ENCODE peak calls at places on chromosome 20, in seven cellular contexts. J, Z, S, G, P, Y and V are unnamed samples.

GRCh38 chr20:57037689-57038088 is 228.8 kb downstream of the BMP7 start:
- DNase-seq in Y (no peak), P (no peak), Z (no peak), G (no peak), S (no peak), J (no peak), V (no peak)

GRCh38 chr20:35607003-35607735 is 8.5 kb upstream of the SPAG4 start:
- DNase-seq in S (no peak), Y (no peak), J (no peak), Z (peak; percentile 76), G (no peak), P (no peak), V (no peak)

GRCh38 chr20:38168791-38169589 is 3.9 kb upstream of the TGM2 start:
- DNase-seq in Y (no peak), P (no peak), J (no peak), Z (peak; percentile 78), G (no peak), S (peak; percentile 68), V (no peak)

GRCh38 chr20:51631011-51631950 is 88.8 kb upstream of the NFATC2 start:
- DNase-seq in S (peak; percentile 85), P (peak; percentile 99), J (peak; percentile 73), G (peak; percentile 99), Z (no peak), Y (peak; percentile 59), V (no peak)

GRCh38 chr20:50191566-50192363 is 1.1 kb downstream of the CEBPB start:
- DNase-seq in S (no peak), P (peak; percentile 28), Z (peak; percentile 78), Y (peak; percentile 77), J (peak; percentile 53), G (no peak), V (no peak)

GRCh38 chr20:52004720-52005119 is 186.9 kb downstream of the ZFP64 start:
- DNase-seq in J (no peak), Y (no peak), Z (no peak), G (peak; percentile 87), P (peak; percentile 72), S (no peak), V (no peak)

GRCh38 chr20:49549806-49550551 is 18.0 kb downstream of the PTGIS start:
- DNase-seq in G (no peak), Y (no peak), P (no peak), S (no peak), Z (no peak), J (no peak), V (no peak)

GRCh38 chr20:25320035-25320800 is 70.4 kb downstream of the ABHD12 start:
- DNase-seq in P (no peak), Y (no peak), G (no peak), J (no peak), S (peak; percentile 35), Z (no peak), V (no peak)

GRCh38 chr20:38083338-38084048 is 49.9 kb downstream of the RPRD1B start:
- DNase-seq in J (no peak), S (no peak), G (peak; percentile 51), Y (no peak), P (peak; percentile 54), Z (no peak), V (no peak)

GRCh38 chr20:57902478-57902877 is 192.7 kb upstream of the PMEPA1 start:
- DNase-seq in Z (no peak), G (no peak), Y (no peak), P (peak; percentile 16), S (no peak), J (no peak), V (no peak)

GRCh38 chr20:52242237-52243230 is 51.0 kb upstream of the ZFP64 start:
- DNase-seq in Z (no peak), G (peak; percentile 52), Y (peak; percentile 56), P (peak; percentile 11), S (no peak), J (no peak), V (no peak)

GRCh38 chr20:48143435-48144081 is 358.3 kb upstream of the SULF2 start:
- DNase-seq in P (no peak), G (no peak), Z (no peak), S (no peak), Y (no peak), J (no peak), V (no peak)

GRCh38 chr20:25283221-25283951 is 35.5 kb downstream of the PYGB start:
- DNase-seq in J (peak; percentile 5), P (no peak), Z (peak; percentile 44), Y (no peak), S (peak; percentile 53), G (no peak), V (no peak)

GRCh38 chr20:16898433-16898832 is 150.3 kb downstream of the OTOR start:
- DNase-seq in P (peak; percentile 17), S (no peak), G (no peak), Z (no peak), J (no peak), Y (no peak), V (no peak)

GRCh38 chr20:56630086-56630493 is 984 bp downstream of the TFAP2C start:
- DNase-seq in Z (peak; percentile 88), J (no peak), P (no peak), S (no peak), G (no peak), Y (peak; percentile 85), V (peak; percentile 90)

GRCh38 chr20:37240337-37241055 is 21.1 kb downstream of the GHRH start:
- DNase-seq in S (no peak), G (no peak), Z (no peak), P (no peak), J (no peak), Y (no peak), V (no peak)

GRCh38 chr20:57618091-57618765 is 2.0 kb downstream of the ZBP1 start:
- DNase-seq in P (no peak), S (peak; percentile 54), G (no peak), Z (peak; percentile 39), J (no peak), Y (peak; percentile 39), V (no peak)

GRCh38 chr20:37380864-37381579 is 35.1 kb downstream of the SRC start:
- DNase-seq in P (no peak), J (peak; percentile 8), S (no peak), Y (no peak), G (no peak), Z (peak; percentile 35), V (no peak)

GRCh38 chr20:44722990-44723389 is 7.8 kb downstream of the CCN5 start:
- DNase-seq in Y (no peak), S (no peak), P (no peak), J (no peak), G (no peak), Z (no peak), V (no peak)

GRCh38 chr20:34390769-34391447 is 27.8 kb downstream of the ITCH start:
- DNase-seq in P (peak; percentile 88), Z (peak; percentile 50), J (no peak), S (peak; percentile 65), Y (peak; percentile 63), G (peak; percentile 75), V (peak; percentile 17)

GRCh38 chr20:1860446-1860845 is 34.8 kb upstream of the SIRPA start:
- DNase-seq in Y (no peak), J (no peak), S (no peak), Z (no peak), P (peak; percentile 74), G (peak; percentile 18), V (no peak)

GRCh38 chr20:47336013-47336754 is 20.3 kb downstream of the ZMYND8 start:
- DNase-seq in J (peak; percentile 36), Y (peak; percentile 51), P (peak; percentile 87), Z (no peak), G (peak; percentile 84), S (no peak), V (no peak)

GRCh38 chr20:48260370-48260769 is 475.1 kb upstream of the SULF2 start:
- DNase-seq in J (no peak), G (no peak), P (no peak), Z (no peak), S (no peak), Y (peak; percentile 7), V (no peak)

DNA sequence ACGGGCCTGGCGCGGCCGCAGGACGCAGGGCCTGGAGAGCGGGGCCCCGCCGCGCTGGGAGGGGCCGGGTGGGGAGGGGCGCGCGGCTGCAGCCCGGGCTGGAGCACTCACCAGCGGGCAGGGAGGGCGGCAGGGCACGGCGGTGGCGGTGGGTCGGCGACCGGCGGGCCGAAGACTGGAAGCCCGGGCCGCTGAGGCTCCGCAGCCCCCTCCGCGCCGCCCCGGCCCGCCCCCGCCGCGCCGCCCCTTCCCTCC is at the start of gene GATA5:
- DNase-seq in S (no peak), P (no peak), J (no peak), G (no peak), Y (peak; percentile 85), Z (no peak), V (no peak)
- H3K4me3 ChIP-seq in S (peak within 1 kb of the TSS; percentile 10), P (no peak within 1 kb of the TSS), J (peak within 1 kb of the TSS; percentile 35), G (no peak within 1 kb of the TSS), Y (peak within 1 kb of the TSS; percentile 85), Z (peak within 1 kb of the TSS; percentile 53), V (no peak within 1 kb of the TSS)

GRCh38 chr20:63735859-63736718 is at the start of gene LIME1:
- DNase-seq in Z (peak; percentile 56), S (peak; percentile 67), P (no peak), G (no peak), Y (peak; percentile 14), J (no peak), V (no peak)
- H3K4me3 ChIP-seq in Z (peak within 1 kb of the TSS; percentile 68), S (no peak within 1 kb of the TSS), P (no peak within 1 kb of the TSS), G (no peak within 1 kb of the TSS), Y (no peak within 1 kb of the TSS), J (no peak within 1 kb of the TSS), V (no peak within 1 kb of the TSS)

GRCh38 chr20:21706345-21707195 is 1.1 kb downstream of the PAX1 start:
- DNase-seq in S (no peak), P (no peak), J (no peak), G (no peak), Z (no peak), Y (no peak), V (no peak)
- H3K4me3 ChIP-seq in S (no peak overlapping the region), P (no peak overlapping the region), J (no peak overlapping the region), G (no peak overlapping the region), Z (no peak overlapping the region), Y (no peak overlapping the region), V (peak overlapping the region; percentile 49)

GRCh38 chr20:53608071-53608455 is 14.4 kb upstream of the ZNF217 start:
- DNase-seq in Z (no peak), Y (no peak), S (no peak), G (no peak), P (no peak), J (no peak), V (no peak)

GRCh38 chr20:53613748-53614147 is 20.1 kb upstream of the ZNF217 start:
- DNase-seq in S (no peak), G (no peak), Z (no peak), J (no peak), Y (no peak), P (no peak), V (no peak)

GRCh38 chr20:53609501-53610445 is 16.1 kb upstream of the ZNF217 start:
- DNase-seq in P (peak; percentile 63), Z (peak; percentile 75), Y (peak; percentile 24), J (no peak), G (peak; percentile 61), S (no peak), V (no peak)

GRCh38 chr20:53608456-53609413 is 15.1 kb upstream of the ZNF217 start:
- DNase-seq in Z (no peak), J (peak; percentile 40), G (no peak), S (no peak), Y (peak; percentile 20), P (no peak), V (no peak)

DNA sequence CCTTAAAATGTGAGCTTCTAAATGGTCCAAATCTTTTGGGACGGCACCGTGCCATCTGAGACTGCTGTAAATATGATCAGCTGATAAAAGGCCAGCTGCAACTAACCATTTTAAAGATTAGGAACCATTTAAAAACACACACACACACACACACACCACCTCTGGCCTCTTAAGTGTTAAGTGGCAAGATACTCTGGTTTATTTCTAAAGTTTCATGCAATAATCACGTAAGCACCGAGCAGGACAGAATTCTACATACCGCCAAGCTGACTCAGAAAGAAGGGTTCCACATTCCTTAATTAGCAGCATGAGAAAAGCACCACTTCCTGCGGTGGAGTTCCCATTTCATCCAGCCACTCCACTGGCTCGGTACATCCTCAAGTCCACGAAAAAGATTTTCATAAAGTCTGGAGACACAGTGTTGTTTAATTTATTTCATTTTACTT is 17.8 kb upstream of the ZNF217 start:
- DNase-seq in P (peak; percentile 99), J (no peak), Z (no peak), G (peak; percentile 99), S (peak; percentile 66), Y (peak; percentile 70), V (no peak)
- H3K4me3 ChIP-seq in P (peak overlapping the region; percentile 4), J (no peak overlapping the region), Z (peak overlapping the region; percentile 14), G (no peak overlapping the region), S (no peak overlapping the region), Y (no peak overlapping the region), V (no peak overlapping the region)